ENCODE peak calls at places on chromosome 19, in four cellular contexts. One of them, this sample, is unnamed.
A peak's percentile ranks its signal among the peaks of the same experiment; 100 is the strongest.

GRCh38 chr19:41219924-41220567 is 1.0 kb downstream of the AXL start:
- DNase-seq in breast epithelium: no peak
- DNase-seq in WTC11: no peak
- DNase-seq in choroid plexus epithelial cell: peak; percentile 49
- DNase-seq in this sample: no peak

GRCh38 chr19:36213793-36214387 is 575 bp downstream of the ZNF565 start:
- DNase-seq in breast epithelium: no peak
- DNase-seq in WTC11: no peak
- DNase-seq in choroid plexus epithelial cell: no peak
- DNase-seq in this sample: no peak

GRCh38 chr19:35955881-35956634 is 19.9 kb downstream of the LRFN3 start:
- DNase-seq in breast epithelium: no peak
- DNase-seq in WTC11: no peak
- DNase-seq in choroid plexus epithelial cell: no peak
- DNase-seq in this sample: no peak

GRCh38 chr19:41699231-41699967 is 9.0 kb upstream of the CEACAM5 start:
- DNase-seq in breast epithelium: no peak
- DNase-seq in WTC11: no peak
- DNase-seq in choroid plexus epithelial cell: no peak
- DNase-seq in this sample: no peak

GRCh38 chr19:48629599-48630288 is 7.4 kb downstream of the DBP start:
- DNase-seq in breast epithelium: no peak
- DNase-seq in WTC11: peak; percentile 97
- DNase-seq in choroid plexus epithelial cell: peak; percentile 79
- DNase-seq in this sample: no peak

GRCh38 chr19:45954132-45954531 is 19.5 kb downstream of the NOVA2 start:
- DNase-seq in breast epithelium: no peak
- DNase-seq in WTC11: peak; percentile 26
- DNase-seq in choroid plexus epithelial cell: no peak
- DNase-seq in this sample: no peak

GRCh38 chr19:10214784-10215183 is 16.3 kb downstream of the S1PR2 start:
- DNase-seq in breast epithelium: no peak
- DNase-seq in WTC11: no peak
- DNase-seq in choroid plexus epithelial cell: peak; percentile 51
- DNase-seq in this sample: no peak

GRCh38 chr19:42497492-42498226 is 30.6 kb downstream of the CEACAM1 start:
- DNase-seq in breast epithelium: no peak
- DNase-seq in WTC11: no peak
- DNase-seq in choroid plexus epithelial cell: no peak
- DNase-seq in this sample: no peak

DNA sequence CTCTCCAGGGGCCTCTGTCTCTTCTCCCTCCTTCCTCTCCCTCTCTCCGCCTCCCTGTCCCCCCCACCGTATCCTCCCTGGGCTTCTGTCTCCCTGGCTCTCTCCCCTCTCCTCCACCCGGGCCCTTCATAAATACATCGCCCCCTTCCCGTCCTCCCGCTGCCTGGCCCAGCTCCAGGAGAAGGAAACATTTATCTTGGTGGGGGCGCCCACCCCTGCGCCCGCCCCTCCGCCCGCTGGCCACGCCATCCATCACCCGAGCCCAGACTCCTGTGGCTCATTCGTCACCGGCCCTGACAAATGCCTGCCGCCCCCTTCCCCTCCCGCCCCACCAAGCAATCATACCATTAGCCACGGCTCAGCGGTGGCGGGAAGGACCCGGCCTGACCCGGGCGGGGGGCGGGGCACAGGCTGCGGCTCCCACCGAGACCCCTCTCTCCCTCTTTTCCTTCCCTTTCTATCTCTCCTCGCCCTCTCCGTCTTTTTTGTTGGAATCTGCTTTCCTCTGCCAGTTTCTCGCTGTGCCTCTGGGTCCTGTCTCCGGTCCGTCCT is 2.6 kb upstream of the MEIS3 start:
- DNase-seq in breast epithelium: no peak
- DNase-seq in WTC11: no peak
- DNase-seq in choroid plexus epithelial cell: no peak
- DNase-seq in this sample: no peak
- TF ChIP-seq CTCF in breast epithelium: no peak
- TF ChIP-seq CTCF in WTC11: no peak
- TF ChIP-seq CTCF in choroid plexus epithelial cell: no peak
- TF ChIP-seq CTCF in this sample: no peak

DNA sequence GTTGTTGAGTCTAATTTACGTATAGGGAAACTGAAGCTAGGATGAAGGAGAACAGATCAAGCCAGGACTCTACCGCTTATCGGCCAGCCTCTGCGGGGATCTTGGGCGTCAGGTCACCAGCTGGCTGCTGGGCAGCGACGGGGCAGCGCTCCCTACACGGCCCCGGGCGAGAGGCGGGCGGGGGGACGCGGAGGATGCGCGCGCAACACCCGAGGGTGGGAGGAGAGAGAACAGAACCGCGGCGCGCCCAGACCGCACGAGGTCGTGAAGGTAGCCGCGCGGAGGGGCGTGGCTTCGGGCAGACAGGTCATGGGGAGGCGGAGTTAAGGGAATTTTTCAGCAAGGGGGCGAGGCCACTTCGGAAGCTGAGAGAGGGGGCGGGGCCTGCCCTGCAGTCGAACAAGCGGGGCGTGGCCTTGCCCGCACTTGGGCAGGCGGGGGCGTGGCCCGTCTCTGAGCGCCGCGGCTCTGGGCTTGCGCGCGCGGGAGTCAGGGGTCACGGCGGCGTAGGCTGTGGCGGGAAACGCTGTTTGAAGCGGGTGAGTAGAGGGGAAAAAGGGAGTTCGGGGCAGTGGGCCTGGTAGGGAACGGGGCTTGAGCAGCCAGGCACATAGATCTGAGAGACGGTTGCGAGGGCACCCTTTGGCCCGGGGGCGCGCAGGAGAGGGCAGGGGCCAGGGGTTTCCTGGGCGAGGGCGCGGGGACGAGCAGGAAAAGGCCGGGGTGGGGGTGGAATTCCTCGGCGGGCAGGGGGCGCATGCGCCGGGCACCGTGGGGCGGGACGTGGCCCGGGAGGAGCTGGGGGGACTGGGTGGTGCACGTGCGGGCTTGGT is at the start of gene POLD1:
- DNase-seq in breast epithelium: peak; percentile 98
- DNase-seq in WTC11: peak; percentile 99
- DNase-seq in choroid plexus epithelial cell: peak; percentile 99
- DNase-seq in this sample: peak; percentile 90
- TF ChIP-seq CTCF in breast epithelium: no peak
- TF ChIP-seq CTCF in WTC11: no peak
- TF ChIP-seq CTCF in choroid plexus epithelial cell: no peak
- TF ChIP-seq CTCF in this sample: no peak

GRCh38 chr19:55341191-55342043 is 1.7 kb downstream of the KMT5C start:
- DNase-seq in breast epithelium: peak; percentile 59
- DNase-seq in WTC11: peak; percentile 83
- DNase-seq in choroid plexus epithelial cell: peak; percentile 57
- DNase-seq in this sample: no peak

GRCh38 chr19:55339225-55340143 is at the start of gene KMT5C:
- DNase-seq in breast epithelium: peak; percentile 100
- DNase-seq in WTC11: peak; percentile 100
- DNase-seq in choroid plexus epithelial cell: peak; percentile 100
- DNase-seq in this sample: peak; percentile 100

GRCh38 chr19:55342044-55342531 is 2.4 kb downstream of the KMT5C start:
- DNase-seq in breast epithelium: no peak
- DNase-seq in WTC11: no peak
- DNase-seq in choroid plexus epithelial cell: no peak
- DNase-seq in this sample: no peak

GRCh38 chr19:55340144-55340783 is 588 bp downstream of the KMT5C start:
- DNase-seq in breast epithelium: peak; percentile 30
- DNase-seq in WTC11: no peak
- DNase-seq in choroid plexus epithelial cell: no peak
- DNase-seq in this sample: no peak

DNA sequence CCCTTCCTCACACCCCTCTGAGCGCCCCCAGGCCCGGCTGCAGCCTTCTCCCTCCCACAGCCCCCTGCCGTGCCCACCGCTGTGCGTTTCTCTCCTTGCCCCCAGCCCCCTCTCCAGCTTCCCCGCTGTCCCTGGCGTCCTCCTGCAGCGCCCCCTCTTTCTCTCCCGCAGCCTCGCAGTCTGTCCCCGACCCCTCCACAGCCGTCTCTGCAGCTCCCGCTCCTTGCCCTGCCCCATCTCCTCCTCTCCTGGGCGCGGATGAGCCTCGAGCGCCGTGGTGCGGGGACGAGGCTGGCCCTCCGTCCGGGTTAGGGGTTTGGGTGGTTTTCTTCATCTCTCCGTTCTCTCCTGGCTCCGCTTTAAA is 1.1 kb downstream of the KMT5C start:
- DNase-seq in breast epithelium: peak; percentile 30
- DNase-seq in WTC11: peak; percentile 47
- DNase-seq in choroid plexus epithelial cell: no peak
- DNase-seq in this sample: no peak
- TF ChIP-seq CTCF in breast epithelium: no peak
- TF ChIP-seq CTCF in WTC11: no peak
- TF ChIP-seq CTCF in choroid plexus epithelial cell: peak; percentile 46
- TF ChIP-seq CTCF in this sample: peak; percentile 12

DNA sequence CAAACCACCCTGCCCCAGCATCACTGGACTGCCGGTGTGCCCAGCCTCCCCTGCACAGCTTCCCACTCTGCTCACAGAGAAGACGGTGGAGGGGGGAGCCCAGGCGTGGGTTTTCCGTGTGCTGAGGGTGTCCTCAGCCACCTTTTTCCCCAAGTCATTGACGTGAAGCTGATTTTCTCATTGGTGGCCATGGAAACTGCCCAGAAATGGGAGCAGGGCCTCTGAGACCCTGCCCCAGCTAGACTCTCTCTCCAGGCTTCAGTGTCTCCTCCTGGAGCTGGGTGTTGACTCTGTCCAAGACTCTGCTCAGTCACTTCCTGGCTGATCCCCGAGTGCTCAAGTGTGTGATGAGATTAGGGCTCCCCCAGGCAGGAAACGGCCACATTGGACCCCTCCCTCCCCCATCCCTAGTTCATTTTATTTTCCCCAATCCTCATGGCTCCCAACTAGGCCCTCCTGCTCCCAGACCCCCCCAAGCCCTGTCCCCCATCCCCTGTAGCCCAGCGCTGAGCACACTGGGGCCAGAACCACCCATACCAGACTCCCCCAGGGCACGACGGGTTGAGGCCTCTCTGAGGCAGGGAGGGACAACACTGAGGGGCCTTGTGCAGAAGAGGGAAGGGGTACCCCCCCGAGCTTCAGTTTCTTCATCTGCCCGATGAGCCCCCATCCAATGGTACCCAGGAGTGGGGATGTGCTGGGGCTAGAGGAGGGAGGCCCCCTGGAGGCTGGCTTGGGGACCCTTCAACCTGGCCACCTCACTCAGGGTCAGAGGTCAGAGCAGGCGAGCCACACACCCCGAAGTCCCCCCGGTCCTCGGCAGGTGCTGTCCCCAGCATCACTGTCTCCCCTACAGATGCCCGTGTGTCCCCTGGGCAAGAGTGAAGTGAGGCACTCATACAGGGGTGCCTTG is 1.2 kb upstream of the F2RL3 start:
- DNase-seq in breast epithelium: no peak
- DNase-seq in WTC11: no peak
- DNase-seq in choroid plexus epithelial cell: no peak
- DNase-seq in this sample: no peak
- TF ChIP-seq CTCF in breast epithelium: no peak
- TF ChIP-seq CTCF in WTC11: no peak
- TF ChIP-seq CTCF in choroid plexus epithelial cell: no peak
- TF ChIP-seq CTCF in this sample: no peak

DNA sequence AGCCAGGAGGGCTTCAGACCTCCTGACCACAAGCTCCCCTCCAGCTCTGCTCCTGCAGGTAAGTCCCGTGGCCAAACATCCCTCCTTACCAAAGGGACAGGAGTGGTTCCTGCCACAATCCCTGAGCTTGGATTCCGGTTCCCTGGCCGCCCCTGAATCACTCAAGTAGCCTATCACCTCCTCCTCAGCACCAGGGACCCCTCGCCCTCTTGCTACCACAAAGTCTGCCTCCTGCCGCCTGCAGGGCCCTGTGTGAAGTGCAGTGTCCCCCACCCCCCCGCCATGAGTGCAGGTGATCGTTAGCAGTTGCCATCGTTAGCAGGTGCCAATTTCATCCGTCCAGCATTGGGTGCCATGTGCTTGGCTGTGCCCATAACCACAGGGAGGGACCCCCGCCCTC is 40.8 kb upstream of the RANBP3 start:
- DNase-seq in breast epithelium: no peak
- DNase-seq in WTC11: peak; percentile 79
- DNase-seq in choroid plexus epithelial cell: no peak
- DNase-seq in this sample: no peak
- TF ChIP-seq CTCF in breast epithelium: no peak
- TF ChIP-seq CTCF in WTC11: peak; percentile 57
- TF ChIP-seq CTCF in choroid plexus epithelial cell: peak; percentile 52
- TF ChIP-seq CTCF in this sample: no peak

DNA sequence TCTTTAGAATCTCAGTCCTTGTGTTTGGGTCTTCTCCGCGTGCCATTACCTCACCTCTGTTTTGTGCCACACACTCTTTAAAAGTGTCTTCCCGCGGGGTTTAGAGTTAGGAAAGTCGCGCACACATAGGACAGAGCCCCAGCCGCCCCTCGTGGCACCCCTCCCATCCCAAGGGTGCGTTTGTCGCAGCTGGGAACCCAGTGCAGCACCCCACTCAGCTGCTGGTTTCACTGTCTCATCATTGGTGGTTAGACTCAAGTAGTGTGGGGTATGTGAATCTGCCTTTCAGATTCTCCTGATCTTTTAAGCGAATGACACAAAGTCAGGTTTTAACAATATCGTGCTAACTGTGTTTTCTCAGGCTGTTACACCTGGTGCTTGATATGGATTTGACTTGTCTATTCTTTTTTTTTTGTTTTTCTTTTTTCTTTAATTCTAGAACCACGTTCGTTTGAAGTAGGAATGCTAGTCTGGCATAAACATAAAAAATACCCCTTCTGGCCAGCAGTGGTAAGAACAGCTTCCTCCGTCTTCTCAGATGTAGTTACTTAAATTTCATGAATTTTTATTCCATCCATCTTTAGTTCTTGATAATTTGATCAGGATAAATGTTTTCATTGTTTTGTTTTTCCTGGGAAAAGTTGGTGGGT is 19.5 kb upstream of the NDUFS7 start:
- DNase-seq in breast epithelium: no peak
- DNase-seq in WTC11: no peak
- DNase-seq in choroid plexus epithelial cell: peak; percentile 63
- DNase-seq in this sample: no peak
- TF ChIP-seq CTCF in breast epithelium: no peak
- TF ChIP-seq CTCF in WTC11: no peak
- TF ChIP-seq CTCF in choroid plexus epithelial cell: peak; percentile 51
- TF ChIP-seq CTCF in this sample: peak; percentile 14

GRCh38 chr19:11265177-11265784 is 3.0 kb upstream of the DOCK6 start:
- DNase-seq in breast epithelium: no peak
- DNase-seq in WTC11: no peak
- DNase-seq in choroid plexus epithelial cell: no peak
- DNase-seq in this sample: no peak

GRCh38 chr19:11261902-11262839 is at the start of gene DOCK6:
- DNase-seq in breast epithelium: peak; percentile 33
- DNase-seq in WTC11: peak; percentile 60
- DNase-seq in choroid plexus epithelial cell: no peak
- DNase-seq in this sample: no peak

GRCh38 chr19:11263726-11264125 is 1.4 kb upstream of the DOCK6 start:
- DNase-seq in breast epithelium: no peak
- DNase-seq in WTC11: no peak
- DNase-seq in choroid plexus epithelial cell: no peak
- DNase-seq in this sample: no peak

GRCh38 chr19:11265785-11266236 is 3.5 kb upstream of the DOCK6 start:
- DNase-seq in breast epithelium: no peak
- DNase-seq in WTC11: no peak
- DNase-seq in choroid plexus epithelial cell: no peak
- DNase-seq in this sample: no peak

GRCh38 chr19:11264452-11265176 is 2.3 kb upstream of the DOCK6 start:
- DNase-seq in breast epithelium: peak; percentile 75
- DNase-seq in WTC11: peak; percentile 70
- DNase-seq in choroid plexus epithelial cell: no peak
- DNase-seq in this sample: no peak
- TF ChIP-seq CTCF in breast epithelium: no peak
- TF ChIP-seq CTCF in WTC11: no peak
- TF ChIP-seq CTCF in choroid plexus epithelial cell: no peak
- TF ChIP-seq CTCF in this sample: no peak

This sample was measured in AG09319.